ENCODE peak calls at places on chromosomes 2 and 18, in four cellular contexts. One of them, this sample, is unnamed.
A peak's percentile ranks its signal among the peaks of the same experiment; 100 is the strongest.

GRCh38 chr2:96839288-96839874 is 4.4 kb downstream of the ANKRD23 start:
- DNase-seq in dorsolateral prefrontal cortex: no peak
- DNase-seq in cardiac muscle cell: no peak
- DNase-seq in BJ: no peak
- DNase-seq in this sample: no peak

GRCh38 chr2:64311948-64312621 is 141.9 kb upstream of the LGALSL start:
- DNase-seq in dorsolateral prefrontal cortex: peak; percentile 72
- DNase-seq in cardiac muscle cell: peak; percentile 58
- DNase-seq in BJ: peak; percentile 62
- DNase-seq in this sample: peak; percentile 87

GRCh38 chr2:127219716-127220090 is 396 bp downstream of the CYP27C1 start:
- DNase-seq in dorsolateral prefrontal cortex: no peak
- DNase-seq in cardiac muscle cell: peak; percentile 68
- DNase-seq in BJ: no peak
- DNase-seq in this sample: no peak

GRCh38 chr2:64273524-64274398 is 129.5 kb upstream of the PELI1 start:
- DNase-seq in dorsolateral prefrontal cortex: no peak
- DNase-seq in cardiac muscle cell: no peak
- DNase-seq in BJ: peak; percentile 80
- DNase-seq in this sample: peak; percentile 80

GRCh38 chr2:23404426-23404825 is 19.4 kb downstream of the KLHL29 start:
- DNase-seq in dorsolateral prefrontal cortex: no peak
- DNase-seq in cardiac muscle cell: peak; percentile 57
- DNase-seq in BJ: peak; percentile 49
- DNase-seq in this sample: peak; percentile 84

GRCh38 chr2:172740871-172741270 is 5.2 kb downstream of the RAPGEF4 start:
- DNase-seq in dorsolateral prefrontal cortex: no peak
- DNase-seq in cardiac muscle cell: no peak
- DNase-seq in BJ: no peak
- DNase-seq in this sample: no peak

GRCh38 chr2:188314314-188315054 is 22.8 kb downstream of the GULP1 start:
- DNase-seq in dorsolateral prefrontal cortex: no peak
- DNase-seq in cardiac muscle cell: no peak
- DNase-seq in BJ: no peak
- DNase-seq in this sample: no peak

GRCh38 chr2:71154279-71154678 is 23.8 kb downstream of the MPHOSPH10 start:
- DNase-seq in dorsolateral prefrontal cortex: no peak
- DNase-seq in cardiac muscle cell: no peak
- DNase-seq in BJ: no peak
- DNase-seq in this sample: no peak

GRCh38 chr2:217286833-217287232 is 427.0 kb upstream of the TNP1 start:
- DNase-seq in dorsolateral prefrontal cortex: no peak
- DNase-seq in cardiac muscle cell: no peak
- DNase-seq in BJ: peak; percentile 84
- DNase-seq in this sample: peak; percentile 88

GRCh38 chr2:235458839-235459273 is 35.0 kb upstream of the AGAP1 start:
- DNase-seq in dorsolateral prefrontal cortex: no peak
- DNase-seq in cardiac muscle cell: peak; percentile 25
- DNase-seq in BJ: no peak
- DNase-seq in this sample: peak; percentile 48

GRCh38 chr2:72846171-72847095 is 20.6 kb upstream of the EXOC6B start:
- DNase-seq in dorsolateral prefrontal cortex: no peak
- DNase-seq in cardiac muscle cell: peak; percentile 11
- DNase-seq in BJ: no peak
- DNase-seq in this sample: no peak

GRCh38 chr2:19708776-19709175 is 193.0 kb downstream of the TTC32 start:
- DNase-seq in dorsolateral prefrontal cortex: no peak
- DNase-seq in cardiac muscle cell: no peak
- DNase-seq in BJ: no peak
- DNase-seq in this sample: no peak

GRCh38 chr18:50944245-50944917 is 23.5 kb upstream of the ELAC1 start:
- DNase-seq in dorsolateral prefrontal cortex: no peak
- DNase-seq in cardiac muscle cell: no peak
- DNase-seq in BJ: no peak
- DNase-seq in this sample: no peak

GRCh38 chr2:233453916-233454315 is 99.6 kb downstream of the DGKD start:
- DNase-seq in dorsolateral prefrontal cortex: peak; percentile 31
- DNase-seq in cardiac muscle cell: no peak
- DNase-seq in BJ: no peak
- DNase-seq in this sample: no peak

GRCh38 chr2:16201876-16202642 is 261.7 kb downstream of the MYCN start:
- DNase-seq in dorsolateral prefrontal cortex: no peak
- DNase-seq in cardiac muscle cell: no peak
- DNase-seq in BJ: no peak
- DNase-seq in this sample: no peak

GRCh38 chr2:217228732-217229131 is 368.9 kb upstream of the TNP1 start:
- DNase-seq in dorsolateral prefrontal cortex: no peak
- DNase-seq in cardiac muscle cell: no peak
- DNase-seq in BJ: no peak
- DNase-seq in this sample: no peak

GRCh38 chr2:179768765-179769164 is 92.6 kb downstream of the ZNF385B start:
- DNase-seq in dorsolateral prefrontal cortex: no peak
- DNase-seq in cardiac muscle cell: no peak
- DNase-seq in BJ: no peak
- DNase-seq in this sample: no peak

GRCh38 chr2:217398860-217399259 is 539.0 kb upstream of the TNP1 start:
- DNase-seq in dorsolateral prefrontal cortex: no peak
- DNase-seq in cardiac muscle cell: no peak
- DNase-seq in BJ: no peak
- DNase-seq in this sample: no peak

GRCh38 chr18:6205706-6206105 is 209.0 kb downstream of the L3MBTL4 start:
- DNase-seq in dorsolateral prefrontal cortex: no peak
- DNase-seq in cardiac muscle cell: no peak
- DNase-seq in BJ: no peak
- DNase-seq in this sample: no peak

GRCh38 chr2:47195149-47195548 is 40.0 kb upstream of the STPG4 start:
- DNase-seq in dorsolateral prefrontal cortex: no peak
- DNase-seq in cardiac muscle cell: no peak
- DNase-seq in BJ: no peak
- DNase-seq in this sample: peak; percentile 41

DNA sequence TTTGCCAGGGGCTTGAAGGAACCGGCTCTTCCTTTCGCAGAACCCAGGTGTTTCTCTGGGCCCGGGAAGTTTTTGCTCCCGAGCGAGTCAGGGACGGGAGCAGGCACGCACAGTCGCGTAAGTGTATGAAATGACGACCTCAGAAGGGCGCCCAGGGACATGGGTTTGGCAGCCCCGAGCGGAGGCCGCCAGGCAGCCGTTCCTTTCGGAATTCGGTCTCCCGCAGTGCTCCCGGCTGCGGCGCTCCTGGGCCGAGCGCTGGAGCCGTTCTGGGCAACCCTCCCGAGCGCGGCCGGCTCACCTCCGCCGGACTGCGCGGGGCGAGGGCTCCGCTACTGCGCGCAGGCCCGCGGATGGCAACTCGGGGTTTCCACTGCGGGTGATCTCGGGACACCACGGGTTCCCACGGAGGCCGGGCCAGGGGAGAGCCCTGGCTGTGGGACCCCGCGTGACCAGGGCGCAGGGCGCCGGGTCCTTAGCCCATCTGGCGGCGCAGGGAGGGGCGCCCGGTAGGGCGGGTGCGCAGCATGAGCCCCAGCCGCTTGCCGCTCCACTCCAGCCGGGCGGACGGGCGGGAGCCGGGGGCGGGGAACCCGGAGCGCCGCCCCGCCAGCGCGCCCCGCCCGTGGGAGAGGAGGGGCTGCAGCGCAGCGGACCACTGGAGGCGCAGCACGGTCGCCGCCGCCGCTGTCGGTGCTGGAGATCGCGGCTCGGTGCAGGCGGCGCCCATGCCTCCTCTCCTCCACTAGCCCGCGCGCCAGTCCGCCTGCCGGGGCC is at the start of gene OSBPL6:
- DNase-seq in dorsolateral prefrontal cortex: peak; percentile 77
- DNase-seq in cardiac muscle cell: peak; percentile 93
- DNase-seq in BJ: peak; percentile 39
- DNase-seq in this sample: peak; percentile 77
- TF ChIP-seq CTCF in dorsolateral prefrontal cortex: no peak
- TF ChIP-seq CTCF in cardiac muscle cell: peak; percentile 7
- TF ChIP-seq CTCF in BJ: no peak
- TF ChIP-seq CTCF in this sample: no peak

GRCh38 chr18:56233595-56233994 is 404.8 kb downstream of the TXNL1 start:
- DNase-seq in dorsolateral prefrontal cortex: no peak
- DNase-seq in cardiac muscle cell: no peak
- DNase-seq in BJ: peak; percentile 59
- DNase-seq in this sample: peak; percentile 62

GRCh38 chr18:56240405-56240804 is 398.0 kb downstream of the TXNL1 start:
- DNase-seq in dorsolateral prefrontal cortex: no peak
- DNase-seq in cardiac muscle cell: no peak
- DNase-seq in BJ: no peak
- DNase-seq in this sample: peak; percentile 45

GRCh38 chr18:56235061-56235772 is 403.2 kb downstream of the TXNL1 start:
- DNase-seq in dorsolateral prefrontal cortex: no peak
- DNase-seq in cardiac muscle cell: no peak
- DNase-seq in BJ: no peak
- DNase-seq in this sample: no peak

GRCh38 chr18:56235773-56236115 is 402.6 kb downstream of the TXNL1 start:
- DNase-seq in dorsolateral prefrontal cortex: no peak
- DNase-seq in cardiac muscle cell: peak; percentile 12
- DNase-seq in BJ: no peak
- DNase-seq in this sample: no peak

GRCh38 chr18:56238576-56238975 is 399.8 kb downstream of the TXNL1 start:
- DNase-seq in dorsolateral prefrontal cortex: no peak
- DNase-seq in cardiac muscle cell: no peak
- DNase-seq in BJ: no peak
- DNase-seq in this sample: no peak
- TF ChIP-seq CTCF in dorsolateral prefrontal cortex: no peak
- TF ChIP-seq CTCF in cardiac muscle cell: peak; percentile 8
- TF ChIP-seq CTCF in BJ: peak; percentile 13
- TF ChIP-seq CTCF in this sample: no peak

GRCh38 chr2:69271831-69272257 is 115.2 kb downstream of the GFPT1 start:
- DNase-seq in dorsolateral prefrontal cortex: no peak
- DNase-seq in cardiac muscle cell: no peak
- DNase-seq in BJ: no peak
- DNase-seq in this sample: peak; percentile 96

GRCh38 chr2:69275490-69275889 is 111.5 kb downstream of the GFPT1 start:
- DNase-seq in dorsolateral prefrontal cortex: no peak
- DNase-seq in cardiac muscle cell: no peak
- DNase-seq in BJ: no peak
- DNase-seq in this sample: no peak

GRCh38 chr2:69269330-69269729 is 117.7 kb downstream of the GFPT1 start:
- DNase-seq in dorsolateral prefrontal cortex: no peak
- DNase-seq in cardiac muscle cell: no peak
- DNase-seq in BJ: no peak
- DNase-seq in this sample: peak; percentile 41

GRCh38 chr2:69278366-69278765 is 108.7 kb downstream of the GFPT1 start:
- DNase-seq in dorsolateral prefrontal cortex: no peak
- DNase-seq in cardiac muscle cell: no peak
- DNase-seq in BJ: no peak
- DNase-seq in this sample: peak; percentile 82

GRCh38 chr2:69272803-69273471 is 114.1 kb downstream of the GFPT1 start:
- DNase-seq in dorsolateral prefrontal cortex: no peak
- DNase-seq in cardiac muscle cell: no peak
- DNase-seq in BJ: no peak
- DNase-seq in this sample: peak; percentile 23
- TF ChIP-seq CTCF in dorsolateral prefrontal cortex: no peak
- TF ChIP-seq CTCF in cardiac muscle cell: peak; percentile 19
- TF ChIP-seq CTCF in BJ: no peak
- TF ChIP-seq CTCF in this sample: no peak

DNA sequence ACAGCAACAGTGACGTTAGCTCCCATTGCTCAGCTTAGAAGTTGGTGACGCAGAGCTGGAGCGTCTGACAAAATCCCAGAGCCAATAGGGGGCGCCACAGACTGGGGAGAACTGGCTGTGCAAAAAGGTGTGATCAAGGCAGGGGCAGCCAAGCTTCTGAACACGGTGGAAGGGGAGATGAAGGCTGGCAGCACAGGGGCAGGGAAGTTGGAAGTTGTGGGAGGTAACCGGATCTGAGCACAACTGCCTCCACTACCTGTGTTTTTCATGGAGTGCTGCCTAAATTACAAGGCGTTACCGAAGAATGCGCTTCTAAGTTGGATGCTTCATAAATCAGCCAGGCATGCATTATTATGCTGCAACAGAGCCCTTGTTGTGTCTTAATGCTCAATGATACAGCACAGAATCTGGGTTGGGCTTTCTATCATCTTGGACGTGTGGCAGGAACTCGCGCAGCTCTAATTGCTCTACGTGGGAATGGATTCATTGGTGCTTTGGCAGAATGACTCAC is 370.0 kb downstream of the SLC4A3 start:
- DNase-seq in dorsolateral prefrontal cortex: no peak
- DNase-seq in cardiac muscle cell: peak; percentile 74
- DNase-seq in BJ: no peak
- DNase-seq in this sample: peak; percentile 69
- TF ChIP-seq CTCF in dorsolateral prefrontal cortex: peak; percentile 27
- TF ChIP-seq CTCF in cardiac muscle cell: peak; percentile 71
- TF ChIP-seq CTCF in BJ: peak; percentile 46
- TF ChIP-seq CTCF in this sample: peak; percentile 62

This sample was measured in fibroblast of villous mesenchyme.